ENCODE peak calls at places on chromosomes 13 and 19, in seven cellular contexts. One of them, this sample, is unnamed.

GRCh38 chr19:10812902-10813404 is 23.1 kb downstream of the TMED1 start:
- DNase-seq in spleen: peak; percentile 85
- DNase-seq in epithelial cell of esophagus: peak; percentile 73
- DNase-seq in uterus: peak; percentile 64
- DNase-seq in nephron progenitor cell: no peak
- DNase-seq in transverse colon: peak; percentile 34
- DNase-seq in psoas muscle: peak; percentile 73
- DNase-seq in this sample: peak; percentile 97

GRCh38 chr13:95002968-95003813 is 290.8 kb upstream of the SOX21 start:
- DNase-seq in spleen: no peak
- DNase-seq in epithelial cell of esophagus: no peak
- DNase-seq in uterus: no peak
- DNase-seq in nephron progenitor cell: peak; percentile 44
- DNase-seq in transverse colon: no peak
- DNase-seq in psoas muscle: no peak
- DNase-seq in this sample: no peak

GRCh38 chr19:1805401-1806183 is 6.5 kb downstream of the ATP8B3 start:
- DNase-seq in spleen: no peak
- DNase-seq in epithelial cell of esophagus: no peak
- DNase-seq in uterus: no peak
- DNase-seq in nephron progenitor cell: no peak
- DNase-seq in transverse colon: no peak
- DNase-seq in psoas muscle: peak; percentile 44
- DNase-seq in this sample: no peak

GRCh38 chr13:94710881-94711560 is 1.3 kb downstream of the SOX21 start:
- DNase-seq in spleen: peak; percentile 71
- DNase-seq in epithelial cell of esophagus: peak; percentile 34
- DNase-seq in uterus: no peak
- DNase-seq in nephron progenitor cell: peak; percentile 60
- DNase-seq in transverse colon: no peak
- DNase-seq in psoas muscle: no peak
- DNase-seq in this sample: no peak

GRCh38 chr19:6793411-6793810 is 20.9 kb downstream of the VAV1 start:
- DNase-seq in spleen: no peak
- DNase-seq in epithelial cell of esophagus: no peak
- DNase-seq in uterus: no peak
- DNase-seq in nephron progenitor cell: no peak
- DNase-seq in transverse colon: no peak
- DNase-seq in psoas muscle: no peak
- DNase-seq in this sample: no peak

GRCh38 chr13:44436589-44437337 is 63.1 kb downstream of the SERP2 start:
- DNase-seq in spleen: peak; percentile 91
- DNase-seq in epithelial cell of esophagus: peak; percentile 95
- DNase-seq in uterus: peak; percentile 98
- DNase-seq in nephron progenitor cell: peak; percentile 95
- DNase-seq in transverse colon: peak; percentile 97
- DNase-seq in psoas muscle: peak; percentile 94
- DNase-seq in this sample: peak; percentile 93

GRCh38 chr13:92074658-92075057 is 676.2 kb downstream of the GPC5 start:
- DNase-seq in spleen: no peak
- DNase-seq in epithelial cell of esophagus: peak; percentile 15
- DNase-seq in uterus: no peak
- DNase-seq in nephron progenitor cell: no peak
- DNase-seq in transverse colon: no peak
- DNase-seq in psoas muscle: no peak
- DNase-seq in this sample: no peak

GRCh38 chr13:107144432-107144831 is 576.5 kb upstream of the ARGLU1 start:
- DNase-seq in spleen: no peak
- DNase-seq in epithelial cell of esophagus: peak; percentile 4
- DNase-seq in uterus: no peak
- DNase-seq in nephron progenitor cell: no peak
- DNase-seq in transverse colon: no peak
- DNase-seq in psoas muscle: no peak
- DNase-seq in this sample: peak; percentile 5

GRCh38 chr19:3767050-3767449 is 4.6 kb downstream of the MRPL54 start:
- DNase-seq in spleen: no peak
- DNase-seq in epithelial cell of esophagus: no peak
- DNase-seq in uterus: no peak
- DNase-seq in nephron progenitor cell: no peak
- DNase-seq in transverse colon: no peak
- DNase-seq in psoas muscle: peak; percentile 52
- DNase-seq in this sample: no peak

GRCh38 chr19:6556480-6556879 is 25.7 kb downstream of the TNFSF9 start:
- DNase-seq in spleen: no peak
- DNase-seq in epithelial cell of esophagus: peak; percentile 53
- DNase-seq in uterus: no peak
- DNase-seq in nephron progenitor cell: no peak
- DNase-seq in transverse colon: no peak
- DNase-seq in psoas muscle: no peak
- DNase-seq in this sample: no peak

GRCh38 chr19:39729594-39729993 is 8.2 kb downstream of the CLC start:
- DNase-seq in spleen: no peak
- DNase-seq in epithelial cell of esophagus: no peak
- DNase-seq in uterus: no peak
- DNase-seq in nephron progenitor cell: no peak
- DNase-seq in transverse colon: no peak
- DNase-seq in psoas muscle: no peak
- DNase-seq in this sample: no peak

GRCh38 chr19:17391371-17392151 is 2.4 kb downstream of the CCDC194 start:
- DNase-seq in spleen: no peak
- DNase-seq in epithelial cell of esophagus: no peak
- DNase-seq in uterus: no peak
- DNase-seq in nephron progenitor cell: no peak
- DNase-seq in transverse colon: peak; percentile 52
- DNase-seq in psoas muscle: no peak
- DNase-seq in this sample: no peak

GRCh38 chr13:24505256-24505655 is 7.3 kb downstream of the PARP4 start:
- DNase-seq in spleen: no peak
- DNase-seq in epithelial cell of esophagus: no peak
- DNase-seq in uterus: no peak
- DNase-seq in nephron progenitor cell: no peak
- DNase-seq in transverse colon: no peak
- DNase-seq in psoas muscle: no peak
- DNase-seq in this sample: peak; percentile 36

GRCh38 chr19:44737238-44738160 is 11.0 kb upstream of the BCL3 start:
- DNase-seq in spleen: peak; percentile 43
- DNase-seq in epithelial cell of esophagus: peak; percentile 27
- DNase-seq in uterus: no peak
- DNase-seq in nephron progenitor cell: no peak
- DNase-seq in transverse colon: peak; percentile 10
- DNase-seq in psoas muscle: no peak
- DNase-seq in this sample: peak; percentile 91

GRCh38 chr19:55644842-55645511 is 1.5 kb downstream of the ZNF581 start:
- DNase-seq in spleen: no peak
- DNase-seq in epithelial cell of esophagus: no peak
- DNase-seq in uterus: no peak
- DNase-seq in nephron progenitor cell: no peak
- DNase-seq in transverse colon: no peak
- DNase-seq in psoas muscle: no peak
- DNase-seq in this sample: no peak

GRCh38 chr13:112968380-112968909 is 569 bp upstream of the MCF2L start:
- DNase-seq in spleen: peak; percentile 87
- DNase-seq in epithelial cell of esophagus: no peak
- DNase-seq in uterus: no peak
- DNase-seq in nephron progenitor cell: peak; percentile 53
- DNase-seq in transverse colon: peak; percentile 70
- DNase-seq in psoas muscle: peak; percentile 42
- DNase-seq in this sample: no peak

GRCh38 chr19:44005968-44006367 is 3.2 kb downstream of the ZNF230 start:
- DNase-seq in spleen: no peak
- DNase-seq in epithelial cell of esophagus: peak; percentile 42
- DNase-seq in uterus: no peak
- DNase-seq in nephron progenitor cell: no peak
- DNase-seq in transverse colon: no peak
- DNase-seq in psoas muscle: no peak
- DNase-seq in this sample: peak; percentile 64

GRCh38 chr13:20482818-20483217 is 42.8 kb downstream of the CRYL1 start:
- DNase-seq in spleen: no peak
- DNase-seq in epithelial cell of esophagus: no peak
- DNase-seq in uterus: no peak
- DNase-seq in nephron progenitor cell: no peak
- DNase-seq in transverse colon: no peak
- DNase-seq in psoas muscle: no peak
- DNase-seq in this sample: no peak

GRCh38 chr13:51988988-51989618 is 22.1 kb downstream of the ATP7B start:
- DNase-seq in spleen: no peak
- DNase-seq in epithelial cell of esophagus: no peak
- DNase-seq in uterus: no peak
- DNase-seq in nephron progenitor cell: no peak
- DNase-seq in transverse colon: no peak
- DNase-seq in psoas muscle: no peak
- DNase-seq in this sample: no peak

DNA sequence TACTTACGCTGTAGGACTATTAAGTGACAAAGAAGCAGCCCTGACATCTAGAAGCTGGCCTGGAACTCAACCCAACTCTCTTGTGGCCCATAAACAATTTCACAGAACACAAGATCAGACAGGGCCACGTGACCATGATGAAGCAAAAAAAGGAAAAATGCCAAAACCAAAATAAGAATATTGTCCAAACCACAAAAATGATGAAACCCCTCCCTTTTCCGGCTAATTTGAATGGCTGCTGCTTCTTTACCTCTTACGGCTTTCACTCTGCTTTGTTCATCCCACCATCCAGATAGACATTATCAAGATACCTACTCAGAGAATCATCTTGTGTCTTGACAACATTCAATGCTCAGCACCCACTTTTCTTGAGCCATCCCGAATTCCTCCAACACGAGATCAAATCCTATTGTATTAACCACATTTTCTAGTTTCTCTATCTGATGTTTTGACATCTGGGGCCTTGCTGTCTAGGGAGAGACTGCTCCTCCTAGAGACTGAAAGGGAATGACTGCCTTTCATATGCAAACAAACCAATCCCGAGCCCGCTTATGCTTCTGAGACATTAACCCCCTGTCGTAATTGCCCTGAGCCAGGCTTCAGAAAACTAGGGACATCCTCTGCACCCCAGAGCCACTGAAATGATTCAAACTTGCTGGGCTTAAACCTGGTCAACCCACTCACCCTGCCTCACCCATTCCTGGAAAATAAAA is 186.3 kb downstream of the TDRD3 start:
- DNase-seq in spleen: no peak
- DNase-seq in epithelial cell of esophagus: no peak
- DNase-seq in uterus: peak; percentile 22
- DNase-seq in nephron progenitor cell: no peak
- DNase-seq in transverse colon: no peak
- DNase-seq in psoas muscle: no peak
- DNase-seq in this sample: peak; percentile 89
- TF ChIP-seq CTCF in spleen: no peak
- TF ChIP-seq CTCF in epithelial cell of esophagus: no peak
- TF ChIP-seq CTCF in uterus: no peak
- TF ChIP-seq CTCF in nephron progenitor cell: no peak
- TF ChIP-seq CTCF in transverse colon: no peak
- TF ChIP-seq CTCF in psoas muscle: no peak
- TF ChIP-seq CTCF in this sample: peak; percentile 40

DNA sequence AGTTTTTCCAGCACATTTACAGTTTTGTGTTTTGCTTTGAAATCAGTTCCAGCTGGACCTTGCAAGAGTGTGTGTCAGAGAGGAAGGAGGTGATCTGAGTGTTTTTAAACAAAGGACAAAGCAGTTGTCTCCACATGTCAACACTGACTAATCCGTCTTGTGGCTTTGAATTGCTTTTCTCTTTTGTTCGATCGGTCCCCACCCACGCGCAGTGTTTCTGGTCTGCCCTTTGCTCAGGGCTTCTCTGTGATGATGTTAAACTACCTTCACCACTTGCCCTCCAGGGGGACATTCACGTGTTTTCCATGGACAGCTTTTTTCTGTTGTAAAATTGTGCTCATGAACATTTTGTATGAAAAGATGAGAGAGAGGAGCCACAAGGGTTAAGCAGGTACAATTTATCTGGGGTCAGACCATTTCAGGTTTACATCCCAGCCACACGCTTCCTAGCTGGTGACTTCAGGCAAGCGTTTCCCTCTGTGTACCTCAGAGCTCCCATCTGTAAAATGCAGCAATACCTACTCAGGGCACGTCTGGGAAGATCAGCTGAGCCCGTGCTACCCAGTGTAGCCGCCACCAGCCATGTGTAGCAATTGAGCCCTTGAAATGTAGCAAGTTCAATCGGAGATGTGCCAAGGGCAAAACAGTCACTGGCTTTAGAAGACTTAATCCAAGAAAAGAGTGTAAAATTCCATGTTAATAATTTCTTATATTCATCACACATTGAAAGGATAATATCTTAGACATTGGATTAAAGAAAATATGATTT is 13.5 kb upstream of the PLA2G4C start:
- DNase-seq in spleen: no peak
- DNase-seq in epithelial cell of esophagus: peak; percentile 94
- DNase-seq in uterus: no peak
- DNase-seq in nephron progenitor cell: no peak
- DNase-seq in transverse colon: no peak
- DNase-seq in psoas muscle: no peak
- DNase-seq in this sample: peak; percentile 90
- TF ChIP-seq CTCF in spleen: no peak
- TF ChIP-seq CTCF in epithelial cell of esophagus: peak; percentile 17
- TF ChIP-seq CTCF in uterus: no peak
- TF ChIP-seq CTCF in nephron progenitor cell: no peak
- TF ChIP-seq CTCF in transverse colon: no peak
- TF ChIP-seq CTCF in psoas muscle: no peak
- TF ChIP-seq CTCF in this sample: peak; percentile 31

GRCh38 chr19:13053761-13054604 is 48.7 kb downstream of the LYL1 start:
- DNase-seq in spleen: no peak
- DNase-seq in epithelial cell of esophagus: peak; percentile 33
- DNase-seq in uterus: peak; percentile 90
- DNase-seq in nephron progenitor cell: peak; percentile 66
- DNase-seq in transverse colon: peak; percentile 79
- DNase-seq in psoas muscle: peak; percentile 90
- DNase-seq in this sample: peak; percentile 84

GRCh38 chr19:13056052-13056660 is 46.5 kb downstream of the LYL1 start:
- DNase-seq in spleen: no peak
- DNase-seq in epithelial cell of esophagus: peak; percentile 82
- DNase-seq in uterus: peak; percentile 86
- DNase-seq in nephron progenitor cell: no peak
- DNase-seq in transverse colon: peak; percentile 61
- DNase-seq in psoas muscle: no peak
- DNase-seq in this sample: peak; percentile 76

GRCh38 chr19:13054605-13055212 is 47.9 kb downstream of the LYL1 start:
- DNase-seq in spleen: no peak
- DNase-seq in epithelial cell of esophagus: no peak
- DNase-seq in uterus: peak; percentile 77
- DNase-seq in nephron progenitor cell: no peak
- DNase-seq in transverse colon: no peak
- DNase-seq in psoas muscle: no peak
- DNase-seq in this sample: no peak

GRCh38 chr19:13057147-13057572 is 45.5 kb downstream of the LYL1 start:
- DNase-seq in spleen: no peak
- DNase-seq in epithelial cell of esophagus: no peak
- DNase-seq in uterus: no peak
- DNase-seq in nephron progenitor cell: no peak
- DNase-seq in transverse colon: no peak
- DNase-seq in psoas muscle: no peak
- DNase-seq in this sample: no peak

GRCh38 chr19:13055213-13056051 is 47.2 kb downstream of the LYL1 start:
- DNase-seq in spleen: no peak
- DNase-seq in epithelial cell of esophagus: peak; percentile 29
- DNase-seq in uterus: peak; percentile 87
- DNase-seq in nephron progenitor cell: peak; percentile 53
- DNase-seq in transverse colon: peak; percentile 54
- DNase-seq in psoas muscle: peak; percentile 88
- DNase-seq in this sample: peak; percentile 86
- TF ChIP-seq CTCF in spleen: no peak
- TF ChIP-seq CTCF in epithelial cell of esophagus: no peak
- TF ChIP-seq CTCF in uterus: no peak
- TF ChIP-seq CTCF in nephron progenitor cell: no peak
- TF ChIP-seq CTCF in transverse colon: no peak
- TF ChIP-seq CTCF in psoas muscle: peak; percentile 9
- TF ChIP-seq CTCF in this sample: no peak

GRCh38 chr19:49939721-49940481 is 10.6 kb upstream of the NUP62 start:
- DNase-seq in spleen: peak; percentile 48
- DNase-seq in epithelial cell of esophagus: no peak
- DNase-seq in uterus: no peak
- DNase-seq in nephron progenitor cell: no peak
- DNase-seq in transverse colon: no peak
- DNase-seq in psoas muscle: no peak
- DNase-seq in this sample: no peak
- TF ChIP-seq CTCF in spleen: no peak
- TF ChIP-seq CTCF in epithelial cell of esophagus: no peak
- TF ChIP-seq CTCF in uterus: no peak
- TF ChIP-seq CTCF in nephron progenitor cell: no peak
- TF ChIP-seq CTCF in transverse colon: no peak
- TF ChIP-seq CTCF in psoas muscle: no peak
- TF ChIP-seq CTCF in this sample: no peak

This sample was measured in fibroblast of mammary gland.